ENCODE peak calls at places on chromosomes 13 and 19, in four cellular contexts. One of them, this sample, is unnamed.

GRCh38 chr19:3825286-3825956 is 39.2 kb upstream of the MATK start:
- DNase-seq in HCT116: no peak
- DNase-seq in tibial nerve: no peak
- DNase-seq in uterus: no peak
- DNase-seq in this sample: no peak

GRCh38 chr13:78309497-78310180 is 293.7 kb downstream of the POU4F1 start:
- DNase-seq in tibial nerve: no peak
- DNase-seq in HCT116: no peak
- DNase-seq in uterus: no peak
- DNase-seq in this sample: no peak

GRCh38 chr19:55440411-55441105 is 2.5 kb downstream of the SHISA7 start:
- DNase-seq in HCT116: no peak
- DNase-seq in uterus: no peak
- DNase-seq in tibial nerve: no peak
- DNase-seq in this sample: no peak

GRCh38 chr13:74930402-74931165 is 551.4 kb downstream of the TBC1D4 start:
- DNase-seq in uterus: no peak
- DNase-seq in tibial nerve: no peak
- DNase-seq in HCT116: no peak
- DNase-seq in this sample: no peak

GRCh38 chr19:27974082-27974513 is 1238.9 kb downstream of the UQCRFS1 start:
- DNase-seq in tibial nerve: no peak
- DNase-seq in HCT116: no peak
- DNase-seq in uterus: no peak
- DNase-seq in this sample: no peak

GRCh38 chr19:8609210-8610040 is 1.1 kb downstream of the ADAMTS10 start:
- DNase-seq in tibial nerve: peak
- DNase-seq in HCT116: peak
- DNase-seq in uterus: peak
- DNase-seq in this sample: peak

GRCh38 chr13:110263906-110264305 is 43.1 kb downstream of the COL4A1 start:
- DNase-seq in HCT116: no peak
- DNase-seq in uterus: peak
- DNase-seq in tibial nerve: no peak
- DNase-seq in this sample: no peak

GRCh38 chr13:100633461-100633860 is 41.1 kb downstream of the TMTC4 start:
- DNase-seq in uterus: no peak
- DNase-seq in HCT116: no peak
- DNase-seq in tibial nerve: no peak
- DNase-seq in this sample: no peak

GRCh38 chr19:18112989-18113478 is 15.5 kb downstream of the MAST3 start:
- DNase-seq in HCT116: peak
- DNase-seq in tibial nerve: peak
- DNase-seq in uterus: peak
- DNase-seq in this sample: peak

GRCh38 chr19:4172861-4173473 is 9.4 kb downstream of the SIRT6 start:
- DNase-seq in uterus: no peak
- DNase-seq in HCT116: no peak
- DNase-seq in tibial nerve: no peak
- DNase-seq in this sample: no peak

GRCh38 chr19:47228937-47229673 is 1.9 kb downstream of the BBC3 start:
- DNase-seq in tibial nerve: no peak
- DNase-seq in HCT116: no peak
- DNase-seq in uterus: peak
- DNase-seq in this sample: no peak

GRCh38 chr13:30143671-30144400 is 163.5 kb downstream of the KATNAL1 start:
- DNase-seq in uterus: no peak
- DNase-seq in HCT116: no peak
- DNase-seq in tibial nerve: no peak
- DNase-seq in this sample: no peak

GRCh38 chr19:45972944-45973525 is 630 bp downstream of the NOVA2 start:
- DNase-seq in uterus: no peak
- DNase-seq in HCT116: no peak
- DNase-seq in tibial nerve: no peak
- DNase-seq in this sample: no peak

GRCh38 chr13:110521946-110522345 is 39.6 kb downstream of the RAB20 start:
- DNase-seq in uterus: no peak
- DNase-seq in tibial nerve: no peak
- DNase-seq in HCT116: no peak
- DNase-seq in this sample: no peak

GRCh38 chr19:19539738-19540703 is 2.0 kb downstream of the CILP2 start:
- DNase-seq in HCT116: peak
- DNase-seq in uterus: peak
- DNase-seq in tibial nerve: no peak
- DNase-seq in this sample: no peak

GRCh38 chr19:51571599-51571998 is 516 bp downstream of the ZNF175 start:
- DNase-seq in HCT116: no peak
- DNase-seq in uterus: no peak
- DNase-seq in tibial nerve: no peak
- DNase-seq in this sample: no peak

GRCh38 chr19:35757749-35758608 is at the start of gene PROSER3:
- DNase-seq in HCT116: peak
- DNase-seq in uterus: peak
- DNase-seq in tibial nerve: peak
- DNase-seq in this sample: peak

GRCh38 chr19:10836478-10837325 is 690 bp upstream of the TMED1 start:
- DNase-seq in uterus: peak
- DNase-seq in HCT116: peak
- DNase-seq in tibial nerve: peak
- DNase-seq in this sample: peak

GRCh38 chr13:75175575-75175974 is 306.4 kb downstream of the TBC1D4 start:
- DNase-seq in tibial nerve: no peak
- DNase-seq in uterus: no peak
- DNase-seq in HCT116: no peak
- DNase-seq in this sample: no peak

GRCh38 chr13:40490086-40490723 is 176.2 kb downstream of the FOXO1 start:
- DNase-seq in HCT116: no peak
- DNase-seq in uterus: no peak
- DNase-seq in tibial nerve: no peak
- DNase-seq in this sample: no peak

GRCh38 chr13:67221630-67222226 is 8.4 kb downstream of the PCDH9 start:
- DNase-seq in uterus: no peak
- DNase-seq in HCT116: no peak
- DNase-seq in tibial nerve: no peak
- DNase-seq in this sample: no peak

GRCh38 chr13:74891610-74892009 is 590.4 kb downstream of the TBC1D4 start:
- DNase-seq in HCT116: no peak
- DNase-seq in uterus: no peak
- DNase-seq in tibial nerve: no peak
- DNase-seq in this sample: no peak

GRCh38 chr19:5775668-5776309 is 8.8 kb downstream of the PRR22 start:
- DNase-seq in uterus: no peak
- DNase-seq in HCT116: no peak
- DNase-seq in tibial nerve: no peak
- DNase-seq in this sample: no peak

GRCh38 chr19:13093407-13094284 is 9.0 kb downstream of the LYL1 start:
- DNase-seq in tibial nerve: peak
- DNase-seq in uterus: peak
- DNase-seq in HCT116: peak
- DNase-seq in this sample: peak
- TF ChIP-seq POLR2A in tibial nerve: no peak
- TF ChIP-seq POLR2A in uterus: peak
- TF ChIP-seq POLR2A in HCT116: no peak
- TF ChIP-seq POLR2A in this sample: no peak

GRCh38 chr19:13588953-13589833 is 82.9 kb upstream of the CACNA1A start:
- DNase-seq in HCT116: peak
- DNase-seq in tibial nerve: peak
- DNase-seq in uterus: peak
- DNase-seq in this sample: peak
- TF ChIP-seq POLR2A in HCT116: no peak
- TF ChIP-seq POLR2A in tibial nerve: no peak
- TF ChIP-seq POLR2A in uterus: no peak
- TF ChIP-seq POLR2A in this sample: no peak

GRCh38 chr19:15466851-15467733 is 2.7 kb upstream of the RASAL3 start:
- DNase-seq in uterus: no peak
- DNase-seq in HCT116: no peak
- DNase-seq in tibial nerve: no peak
- DNase-seq in this sample: no peak

GRCh38 chr19:15461694-15462093 is 2.6 kb downstream of the RASAL3 start:
- DNase-seq in uterus: no peak
- DNase-seq in tibial nerve: no peak
- DNase-seq in HCT116: no peak
- DNase-seq in this sample: no peak

GRCh38 chr19:15467734-15468214 is 3.4 kb upstream of the RASAL3 start:
- DNase-seq in HCT116: no peak
- DNase-seq in uterus: no peak
- DNase-seq in tibial nerve: no peak
- DNase-seq in this sample: no peak

GRCh38 chr19:15463865-15464371 is 426 bp downstream of the RASAL3 start:
- DNase-seq in tibial nerve: no peak
- DNase-seq in uterus: no peak
- DNase-seq in HCT116: no peak
- DNase-seq in this sample: no peak

DNA sequence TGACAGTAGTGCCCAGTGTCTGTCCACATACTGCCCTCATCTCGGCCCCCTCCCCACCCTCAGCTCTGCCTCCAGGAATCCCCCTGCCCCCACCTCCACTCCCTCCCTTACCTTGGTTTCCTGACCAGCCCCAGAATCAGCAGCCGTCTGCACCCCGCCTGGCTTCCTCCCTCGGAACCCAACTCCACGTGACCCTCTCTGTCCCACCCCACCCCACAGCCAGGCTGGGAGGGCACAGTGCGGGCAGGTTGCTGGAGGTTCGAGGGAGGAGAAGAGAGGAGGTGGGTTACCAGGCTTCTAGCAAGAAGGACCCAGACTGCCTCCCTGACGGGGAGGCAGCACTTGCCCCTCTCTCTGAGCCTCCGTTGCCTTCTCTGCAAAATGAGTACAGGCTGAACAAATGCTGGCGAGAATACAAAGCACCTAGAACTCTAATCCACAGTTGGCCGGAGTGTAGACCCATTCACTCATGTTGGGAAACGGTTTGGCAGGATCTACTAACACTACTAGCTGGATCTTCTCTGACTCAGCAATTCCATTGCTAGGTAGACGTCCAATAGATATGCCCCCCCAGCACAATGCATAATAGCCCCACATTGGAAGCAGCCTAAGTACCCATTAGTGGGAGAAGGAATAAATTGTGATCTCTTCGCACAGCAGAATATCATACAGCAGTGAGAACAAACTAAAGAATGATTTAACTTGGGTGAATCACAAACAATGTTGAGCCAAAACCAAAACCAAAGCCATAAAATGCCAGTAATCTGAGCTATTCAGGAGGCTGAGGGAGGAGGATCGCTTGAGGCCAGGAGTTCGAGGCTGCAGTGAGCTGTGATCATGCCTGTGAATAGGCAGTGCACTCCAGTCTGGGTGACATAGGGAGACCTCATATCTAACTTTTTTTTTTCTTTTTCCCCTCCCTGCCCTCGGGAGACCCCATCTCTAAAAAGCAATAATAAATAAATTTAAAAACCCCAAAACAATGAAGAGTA is at the start of gene RASAL3:
- DNase-seq in HCT116: no peak
- DNase-seq in uterus: no peak
- DNase-seq in tibial nerve: no peak
- DNase-seq in this sample: no peak
- TF ChIP-seq POLR2A in HCT116: no peak
- TF ChIP-seq POLR2A in uterus: no peak
- TF ChIP-seq POLR2A in tibial nerve: no peak
- TF ChIP-seq POLR2A in this sample: no peak

GRCh38 chr19:925087-925911 is 536 bp upstream of the ARID3A start:
- DNase-seq in tibial nerve: peak
- DNase-seq in HCT116: peak
- DNase-seq in uterus: peak
- DNase-seq in this sample: peak

GRCh38 chr19:927044-927706 is 1.3 kb downstream of the ARID3A start:
- DNase-seq in HCT116: no peak
- DNase-seq in uterus: peak
- DNase-seq in tibial nerve: peak
- DNase-seq in this sample: peak

GRCh38 chr19:927707-928401 is 2.0 kb downstream of the ARID3A start:
- DNase-seq in HCT116: no peak
- DNase-seq in tibial nerve: no peak
- DNase-seq in uterus: no peak
- DNase-seq in this sample: no peak

GRCh38 chr19:926595-927043 is 784 bp downstream of the ARID3A start:
- DNase-seq in HCT116: no peak
- DNase-seq in uterus: no peak
- DNase-seq in tibial nerve: no peak
- DNase-seq in this sample: no peak

DNA sequence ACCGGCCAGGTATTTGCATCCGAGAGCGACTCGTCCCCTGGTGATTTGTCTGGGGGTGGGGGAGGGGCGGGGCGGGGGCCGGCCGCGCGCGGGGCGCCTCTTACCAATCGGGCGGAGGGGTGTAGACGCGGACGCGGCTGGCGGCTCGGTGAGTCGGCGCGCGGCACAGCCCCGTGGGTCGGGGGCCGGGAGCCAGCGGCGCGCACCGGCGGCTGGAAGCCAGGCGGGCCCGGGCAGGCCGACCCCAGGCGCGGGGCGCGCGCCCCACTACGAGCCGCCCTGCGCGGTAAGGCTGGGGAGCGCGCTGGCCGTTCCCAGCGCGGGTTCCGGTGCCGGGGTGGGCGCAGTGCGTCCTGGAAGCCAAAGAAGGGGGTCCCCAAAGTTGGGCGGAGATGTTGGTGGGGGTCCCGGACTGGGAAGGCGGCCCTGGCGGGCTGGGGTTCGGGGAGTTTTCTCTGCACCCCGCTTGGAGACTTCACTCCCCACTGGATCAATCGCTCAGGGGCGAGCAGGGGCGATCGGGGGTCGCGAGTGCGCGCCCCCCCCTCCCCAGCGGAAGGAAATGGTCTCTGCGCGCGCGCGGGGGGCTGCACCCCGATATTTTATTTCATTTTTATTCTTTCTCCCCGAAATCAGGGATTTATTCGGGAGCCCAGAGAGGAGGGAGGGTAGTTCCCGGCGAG is at the start of gene ARID3A:
- DNase-seq in HCT116: no peak
- DNase-seq in uterus: no peak
- DNase-seq in tibial nerve: no peak
- DNase-seq in this sample: no peak
- TF ChIP-seq POLR2A in HCT116: no peak
- TF ChIP-seq POLR2A in uterus: peak
- TF ChIP-seq POLR2A in tibial nerve: peak
- TF ChIP-seq POLR2A in this sample: no peak

GRCh38 chr19:58400916-58401824 is 5.7 kb downstream of the RNF225 start:
- DNase-seq in uterus: peak
- DNase-seq in tibial nerve: peak
- DNase-seq in HCT116: peak
- DNase-seq in this sample: peak
- TF ChIP-seq POLR2A in uterus: peak
- TF ChIP-seq POLR2A in tibial nerve: peak
- TF ChIP-seq POLR2A in HCT116: peak
- TF ChIP-seq POLR2A in this sample: no peak

This sample was measured in suprapubic skin.